ENCODE peak calls at places on chromosome X, in five cellular contexts. T, S, I, L and G are unnamed samples.

GRCh38 chrX:10176121-10177003 is 19.6 kb downstream of the CLCN4 start:
- DNase-seq in T (no peak), S (no peak), I (no peak), L (no peak), G (no peak)

GRCh38 chrX:54066841-54067240 is 22.6 kb upstream of the PHF8 start:
- DNase-seq in T (no peak), S (peak; percentile 65), I (no peak), L (no peak), G (no peak)

GRCh38 chrX:120603707-120604358 is at the start of gene MCTS1:
- DNase-seq in T (peak; percentile 74), S (peak; percentile 96), I (peak; percentile 63), L (peak; percentile 61), G (peak; percentile 94)

GRCh38 chrX:63525491-63525890 is 174.4 kb upstream of the SPIN4 start:
- DNase-seq in T (no peak), S (no peak), I (no peak), L (no peak), G (no peak)

GRCh38 chrX:2698604-2699003 is 7.5 kb downstream of the CD99 start:
- DNase-seq in T (no peak), S (no peak), I (no peak), L (no peak), G (no peak)

GRCh38 chrX:45577361-45577760 is 376.7 kb upstream of the DIPK2B start:
- DNase-seq in T (no peak), S (no peak), I (no peak), L (no peak), G (no peak)

GRCh38 chrX:111348363-111348927 is 63.5 kb downstream of the DCX start:
- DNase-seq in T (no peak), S (no peak), I (no peak), L (no peak), G (no peak)

GRCh38 chrX:154378059-154378798 is 866 bp upstream of the EMD start:
- DNase-seq in T (peak; percentile 37), S (peak; percentile 40), I (no peak), L (no peak), G (peak; percentile 70)

GRCh38 chrX:131791608-131792355 is 231.3 kb upstream of the STK26 start:
- DNase-seq in T (no peak), S (peak; percentile 10), I (no peak), L (no peak), G (no peak)

GRCh38 chrX:120380699-120381098 is 18.8 kb downstream of the ATP1B4 start:
- DNase-seq in T (no peak), S (no peak), I (no peak), L (no peak), G (peak; percentile 2)

GRCh38 chrX:34338046-34338445 is 205.9 kb upstream of the FAM47A start:
- DNase-seq in T (no peak), S (no peak), I (no peak), L (no peak), G (no peak)

GRCh38 chrX:102546818-102547493 is 30.4 kb upstream of the TMSB15A start:
- DNase-seq in T (peak; percentile 5), S (no peak), I (no peak), L (no peak), G (no peak)

GRCh38 chrX:3219667-3220066 is 126.8 kb downstream of the MXRA5 start:
- DNase-seq in T (no peak), S (no peak), I (no peak), L (no peak), G (no peak)